ENCODE peak calls at places on chromosome 4, in four cellular contexts. H is PC-3, D is GM23338, S is SK-N-SH. M is an unnamed sample.

GRCh38 chr4:6123541-6123940 is 76.8 kb downstream of the JAKMIP1 start:
- DNase-seq in H (no peak), D (no peak), S (no peak), M (no peak)

GRCh38 chr4:80071643-80072606 is 1.1 kb downstream of the ANTXR2 start:
- DNase-seq in H (peak), D (peak), S (no peak), M (peak)

GRCh38 chr4:2578106-2578505 is 41.7 kb downstream of the FAM193A start:
- DNase-seq in S (no peak), H (no peak), D (no peak), M (no peak)

GRCh38 chr4:147430111-147430510 is 50.8 kb upstream of the EDNRA start:
- DNase-seq in D (no peak), H (no peak), S (no peak), M (no peak)

GRCh38 chr4:166252487-166253402 is 379.7 kb downstream of the TLL1 start:
- DNase-seq in D (peak), S (peak), H (peak), M (peak)

GRCh38 chr4:22477794-22478182 is 38.1 kb downstream of the ADGRA3 start:
- DNase-seq in S (no peak), D (no peak), H (no peak), M (no peak)

GRCh38 chr4:65535128-65535527 is 135.2 kb downstream of the EPHA5 start:
- DNase-seq in D (peak), H (no peak), S (no peak), M (no peak)

GRCh38 chr4:107951551-107951950 is 20.2 kb downstream of the CYP2U1 start:
- DNase-seq in H (peak), S (no peak), D (no peak), M (peak)

GRCh38 chr4:80213117-80213815 is 16.0 kb downstream of the PRDM8 start:
- DNase-seq in H (no peak), S (no peak), D (no peak), M (no peak)

GRCh38 chr4:154030152-154030551 is 241.3 kb upstream of the SFRP2 start:
- DNase-seq in S (no peak), H (no peak), D (no peak), M (no peak)

GRCh38 chr4:139189417-139189749 is 12.4 kb upstream of the ELF2 start:
- DNase-seq in H (no peak), D (no peak), S (no peak), M (no peak)

GRCh38 chr4:139188648-139189416 is 11.8 kb upstream of the ELF2 start:
- DNase-seq in D (no peak), H (no peak), S (no peak), M (no peak)

DNA sequence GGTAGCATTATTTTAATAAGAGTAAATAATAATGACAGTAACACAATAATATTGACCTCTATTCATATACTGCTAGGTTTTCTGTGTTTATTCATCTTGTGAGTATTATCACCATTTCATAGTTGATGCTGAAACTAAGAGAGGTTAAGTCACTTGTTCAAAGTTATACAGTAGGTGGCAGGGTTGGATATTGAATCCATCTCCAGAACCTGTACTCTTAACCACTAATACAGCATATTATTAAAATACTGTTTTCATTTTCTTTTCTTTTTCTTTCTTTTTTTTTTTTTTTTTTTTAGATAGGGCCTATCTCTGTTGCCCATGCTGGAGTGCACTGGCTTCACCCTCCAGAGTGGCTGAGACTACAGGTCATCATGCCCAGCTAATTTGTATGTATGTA is 7.1 kb upstream of the ELF2 start:
- DNase-seq in H (peak), S (no peak), D (no peak), M (peak)
- TF ChIP-seq CTCF in H (peak), S (peak), D (peak), M (peak)

GRCh38 chr4:76960014-76960413 is 10.5 kb downstream of the SEPTIN11 start:
- DNase-seq in D (no peak), S (no peak), H (no peak), M (peak)
- TF ChIP-seq EZH2phosphoT487 in D (no peak), S (no peak), H (no peak), M (no peak)

DNA sequence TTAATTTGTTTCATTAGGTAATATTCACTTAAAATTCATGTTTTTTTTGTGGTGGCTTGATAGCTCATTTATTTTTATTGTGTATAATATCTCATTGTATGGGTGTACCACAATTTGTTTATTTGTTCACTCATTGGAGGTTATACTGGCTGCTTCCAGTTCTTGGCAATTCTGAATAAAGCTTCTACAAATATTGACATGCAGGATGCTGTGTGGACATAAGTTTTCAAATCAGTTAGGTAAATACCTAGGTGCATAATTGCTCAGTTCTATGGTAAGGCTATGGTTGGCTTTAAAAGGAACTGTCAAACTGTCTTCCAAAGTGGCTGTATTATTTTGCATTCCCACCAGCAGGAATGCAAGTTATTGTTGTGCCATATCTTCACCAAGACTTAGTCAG is 504.5 kb upstream of the GALNTL6 start:
- DNase-seq in D (no peak), S (no peak), H (no peak), M (no peak)
- H3K27ac ChIP-seq in D (no peak), S (no peak), H (no peak), M (no peak)

GRCh38 chr4:94126669-94127068 is 81.0 kb upstream of the SMARCAD1 start:
- DNase-seq in D (peak), S (peak), H (peak), M (peak)
- TF ChIP-seq CTCF in D (peak), S (peak), H (peak), M (peak)

DNA sequence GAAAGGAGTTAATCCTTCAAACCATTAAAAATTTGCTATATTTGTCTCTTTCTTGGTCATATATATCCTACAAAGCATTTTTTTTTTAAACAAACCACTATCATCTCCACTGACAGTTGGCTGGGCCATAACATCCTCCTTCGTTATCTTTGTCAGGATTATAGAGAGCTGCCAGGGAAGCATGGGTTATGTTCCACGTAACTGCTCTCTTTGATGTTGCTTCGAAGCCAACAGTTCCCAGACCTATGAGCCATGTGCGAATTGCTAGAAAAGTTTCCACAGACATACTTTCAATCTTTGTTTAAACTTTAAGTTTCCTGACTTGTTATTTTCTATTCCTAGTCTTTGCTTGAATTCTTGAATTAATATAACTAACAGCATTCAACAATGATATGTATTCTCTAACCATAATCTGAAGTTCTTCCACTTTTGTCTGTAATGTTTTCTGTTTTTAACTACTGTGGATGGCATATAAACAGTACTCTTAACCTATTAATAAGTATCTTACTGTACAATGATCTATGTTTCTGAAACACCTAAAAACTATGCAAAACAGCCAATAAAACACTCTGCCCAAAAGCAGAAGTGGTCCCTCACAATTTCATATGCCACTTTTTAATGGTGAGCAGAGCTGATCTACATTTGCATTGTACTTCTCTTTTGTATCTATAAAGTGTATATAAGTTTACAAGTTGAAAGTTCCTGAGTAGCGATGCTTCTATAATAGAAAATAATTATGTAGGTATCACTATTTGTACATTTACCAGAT is 37.9 kb downstream of the EREG start:
- DNase-seq in H (no peak), S (no peak), D (no peak), M (peak)
- TF ChIP-seq EZH2phosphoT487 in H (no peak), S (no peak), D (no peak), M (no peak)

GRCh38 chr4:141643557-141643956 is 7.2 kb downstream of the IL15 start:
- DNase-seq in D (no peak), S (no peak), H (peak), M (no peak)
- H3K27ac ChIP-seq in D (no peak), S (peak), H (peak), M (peak)

M was measured in hepatocyte.